ENCODE peak calls at places on chromosomes 5 and 9, in seven cellular contexts. One of them, this sample, is unnamed.

GRCh38 chr5:74530316-74530917 is 110.1 kb downstream of the ENC1 start:
- DNase-seq in cardiac fibroblast: peak; percentile 40
- DNase-seq in neural crest cell: no peak
- DNase-seq in cardiac muscle cell: peak; percentile 19
- DNase-seq in MCF 10A: no peak
- DNase-seq in keratinocyte: no peak
- DNase-seq in ovary: no peak
- DNase-seq in this sample: no peak

GRCh38 chr9:105976257-105976656 is 281.9 kb downstream of the TMEM38B start:
- DNase-seq in cardiac fibroblast: no peak
- DNase-seq in neural crest cell: no peak
- DNase-seq in cardiac muscle cell: no peak
- DNase-seq in MCF 10A: no peak
- DNase-seq in keratinocyte: no peak
- DNase-seq in ovary: no peak
- DNase-seq in this sample: no peak

GRCh38 chr5:170006016-170006415 is 25.7 kb upstream of the INSYN2B start:
- DNase-seq in cardiac fibroblast: peak; percentile 14
- DNase-seq in neural crest cell: no peak
- DNase-seq in cardiac muscle cell: no peak
- DNase-seq in MCF 10A: no peak
- DNase-seq in keratinocyte: no peak
- DNase-seq in ovary: no peak
- DNase-seq in this sample: no peak

GRCh38 chr5:97071101-97071500 is 71.3 kb downstream of the LIX1 start:
- DNase-seq in cardiac fibroblast: peak; percentile 47
- DNase-seq in neural crest cell: no peak
- DNase-seq in cardiac muscle cell: peak; percentile 51
- DNase-seq in MCF 10A: peak; percentile 70
- DNase-seq in keratinocyte: no peak
- DNase-seq in ovary: peak; percentile 11
- DNase-seq in this sample: no peak

GRCh38 chr5:26757941-26758340 is 280.4 kb downstream of the CDH9 start:
- DNase-seq in cardiac fibroblast: no peak
- DNase-seq in neural crest cell: no peak
- DNase-seq in cardiac muscle cell: no peak
- DNase-seq in MCF 10A: peak; percentile 18
- DNase-seq in keratinocyte: no peak
- DNase-seq in ovary: no peak
- DNase-seq in this sample: no peak

GRCh38 chr9:98168952-98169488 is 23.4 kb downstream of the CORO2A start:
- DNase-seq in cardiac fibroblast: peak; percentile 71
- DNase-seq in neural crest cell: peak; percentile 35
- DNase-seq in cardiac muscle cell: peak; percentile 79
- DNase-seq in MCF 10A: peak; percentile 31
- DNase-seq in keratinocyte: no peak
- DNase-seq in ovary: no peak
- DNase-seq in this sample: no peak

GRCh38 chr9:134891016-134891589 is 10.5 kb downstream of the FCN2 start:
- DNase-seq in cardiac fibroblast: no peak
- DNase-seq in neural crest cell: no peak
- DNase-seq in cardiac muscle cell: no peak
- DNase-seq in MCF 10A: no peak
- DNase-seq in keratinocyte: no peak
- DNase-seq in ovary: no peak
- DNase-seq in this sample: no peak

GRCh38 chr5:147887026-147887627 is 8.6 kb downstream of the SCGB3A2 start:
- DNase-seq in cardiac fibroblast: peak; percentile 46
- DNase-seq in neural crest cell: peak; percentile 4
- DNase-seq in cardiac muscle cell: peak; percentile 28
- DNase-seq in MCF 10A: peak; percentile 75
- DNase-seq in keratinocyte: no peak
- DNase-seq in ovary: no peak
- DNase-seq in this sample: no peak

GRCh38 chr9:103700558-103700957 is 393.6 kb upstream of the SMC2 start:
- DNase-seq in cardiac fibroblast: no peak
- DNase-seq in neural crest cell: no peak
- DNase-seq in cardiac muscle cell: peak; percentile 7
- DNase-seq in MCF 10A: no peak
- DNase-seq in keratinocyte: no peak
- DNase-seq in ovary: no peak
- DNase-seq in this sample: no peak

GRCh38 chr9:135267410-135267809 is 179.9 kb downstream of the OLFM1 start:
- DNase-seq in cardiac fibroblast: no peak
- DNase-seq in neural crest cell: no peak
- DNase-seq in cardiac muscle cell: no peak
- DNase-seq in MCF 10A: no peak
- DNase-seq in keratinocyte: no peak
- DNase-seq in ovary: no peak
- DNase-seq in this sample: no peak

GRCh38 chr5:128965011-128965637 is at the start of gene SLC27A6:
- DNase-seq in cardiac fibroblast: no peak
- DNase-seq in neural crest cell: peak; percentile 16
- DNase-seq in cardiac muscle cell: peak; percentile 10
- DNase-seq in MCF 10A: peak; percentile 68
- DNase-seq in keratinocyte: no peak
- DNase-seq in ovary: peak; percentile 15
- DNase-seq in this sample: peak; percentile 37

GRCh38 chr5:151381899-151382298 is 34.5 kb upstream of the SLC36A2 start:
- DNase-seq in cardiac fibroblast: no peak
- DNase-seq in neural crest cell: no peak
- DNase-seq in cardiac muscle cell: no peak
- DNase-seq in MCF 10A: no peak
- DNase-seq in keratinocyte: no peak
- DNase-seq in ovary: no peak
- DNase-seq in this sample: no peak

GRCh38 chr5:14723648-14724231 is 59.2 kb downstream of the OTULIN start:
- DNase-seq in cardiac fibroblast: no peak
- DNase-seq in neural crest cell: no peak
- DNase-seq in cardiac muscle cell: no peak
- DNase-seq in MCF 10A: no peak
- DNase-seq in keratinocyte: no peak
- DNase-seq in ovary: no peak
- DNase-seq in this sample: no peak

GRCh38 chr9:95150903-95151302 is 166.6 kb downstream of the FANCC start:
- DNase-seq in cardiac fibroblast: no peak
- DNase-seq in neural crest cell: no peak
- DNase-seq in cardiac muscle cell: no peak
- DNase-seq in MCF 10A: no peak
- DNase-seq in keratinocyte: no peak
- DNase-seq in ovary: no peak
- DNase-seq in this sample: no peak

GRCh38 chr5:27124590-27124989 is 86.2 kb upstream of the CDH9 start:
- DNase-seq in cardiac fibroblast: peak; percentile 49
- DNase-seq in neural crest cell: peak; percentile 25
- DNase-seq in cardiac muscle cell: peak; percentile 66
- DNase-seq in MCF 10A: peak; percentile 45
- DNase-seq in keratinocyte: no peak
- DNase-seq in ovary: no peak
- DNase-seq in this sample: no peak

GRCh38 chr5:151597749-151598148 is 6.6 kb upstream of the FAT2 start:
- DNase-seq in cardiac fibroblast: no peak
- DNase-seq in neural crest cell: no peak
- DNase-seq in cardiac muscle cell: no peak
- DNase-seq in MCF 10A: no peak
- DNase-seq in keratinocyte: no peak
- DNase-seq in ovary: no peak
- DNase-seq in this sample: no peak

GRCh38 chr5:150180241-150181027 is 9.4 kb upstream of the SLC6A7 start:
- DNase-seq in cardiac fibroblast: peak; percentile 91
- DNase-seq in neural crest cell: no peak
- DNase-seq in cardiac muscle cell: peak; percentile 72
- DNase-seq in MCF 10A: no peak
- DNase-seq in keratinocyte: no peak
- DNase-seq in ovary: no peak
- DNase-seq in this sample: no peak

GRCh38 chr9:93678199-93679019 is 102.0 kb downstream of the PHF2 start:
- DNase-seq in cardiac fibroblast: no peak
- DNase-seq in neural crest cell: no peak
- DNase-seq in cardiac muscle cell: no peak
- DNase-seq in MCF 10A: no peak
- DNase-seq in keratinocyte: no peak
- DNase-seq in ovary: peak; percentile 5
- DNase-seq in this sample: no peak

GRCh38 chr9:127142291-127142690 is 19.9 kb upstream of the ANGPTL2 start:
- DNase-seq in cardiac fibroblast: no peak
- DNase-seq in neural crest cell: no peak
- DNase-seq in cardiac muscle cell: no peak
- DNase-seq in MCF 10A: no peak
- DNase-seq in keratinocyte: no peak
- DNase-seq in ovary: peak; percentile 2
- DNase-seq in this sample: no peak

GRCh38 chr9:121284733-121285451 is 16.9 kb downstream of the GSN start:
- DNase-seq in cardiac fibroblast: no peak
- DNase-seq in neural crest cell: no peak
- DNase-seq in cardiac muscle cell: no peak
- DNase-seq in MCF 10A: no peak
- DNase-seq in keratinocyte: no peak
- DNase-seq in ovary: no peak
- DNase-seq in this sample: no peak

GRCh38 chr9:93329632-93330286 is 121.7 kb upstream of the FAM120A start:
- DNase-seq in cardiac fibroblast: no peak
- DNase-seq in neural crest cell: no peak
- DNase-seq in cardiac muscle cell: no peak
- DNase-seq in MCF 10A: no peak
- DNase-seq in keratinocyte: no peak
- DNase-seq in ovary: no peak
- DNase-seq in this sample: no peak

GRCh38 chr9:27473135-27473534 is 51.0 kb upstream of the IFNK start:
- DNase-seq in cardiac fibroblast: peak; percentile 5
- DNase-seq in neural crest cell: no peak
- DNase-seq in cardiac muscle cell: peak; percentile 13
- DNase-seq in MCF 10A: no peak
- DNase-seq in keratinocyte: no peak
- DNase-seq in ovary: peak; percentile 37
- DNase-seq in this sample: no peak

GRCh38 chr5:87674235-87674634 is 261.5 kb upstream of the CCNH start:
- DNase-seq in cardiac fibroblast: no peak
- DNase-seq in neural crest cell: no peak
- DNase-seq in cardiac muscle cell: no peak
- DNase-seq in MCF 10A: no peak
- DNase-seq in keratinocyte: no peak
- DNase-seq in ovary: no peak
- DNase-seq in this sample: no peak

GRCh38 chr9:127803507-127804352 is 1.0 kb downstream of the FPGS start:
- DNase-seq in cardiac fibroblast: peak; percentile 64
- DNase-seq in neural crest cell: no peak
- DNase-seq in cardiac muscle cell: peak; percentile 45
- DNase-seq in MCF 10A: peak; percentile 95
- DNase-seq in keratinocyte: peak; percentile 60
- DNase-seq in ovary: no peak
- DNase-seq in this sample: no peak

GRCh38 chr5:1666812-1667588 is 132.6 kb downstream of the MRPL36 start:
- DNase-seq in cardiac fibroblast: peak; percentile 30
- DNase-seq in neural crest cell: peak; percentile 95
- DNase-seq in cardiac muscle cell: peak; percentile 46
- DNase-seq in MCF 10A: no peak
- DNase-seq in keratinocyte: no peak
- DNase-seq in ovary: peak; percentile 44
- DNase-seq in this sample: peak; percentile 92

GRCh38 chr5:139670369-139671095 is 22.4 kb downstream of the CXXC5 start:
- DNase-seq in cardiac fibroblast: no peak
- DNase-seq in neural crest cell: no peak
- DNase-seq in cardiac muscle cell: no peak
- DNase-seq in MCF 10A: no peak
- DNase-seq in keratinocyte: no peak
- DNase-seq in ovary: no peak
- DNase-seq in this sample: no peak
- TF ChIP-seq CTCF in cardiac fibroblast: peak; percentile 22
- TF ChIP-seq CTCF in neural crest cell: no peak
- TF ChIP-seq CTCF in cardiac muscle cell: peak; percentile 47
- TF ChIP-seq CTCF in MCF 10A: peak; percentile 20
- TF ChIP-seq CTCF in keratinocyte: no peak
- TF ChIP-seq CTCF in ovary: no peak
- TF ChIP-seq CTCF in this sample: peak; percentile 28

GRCh38 chr9:12819436-12820185 is 44.8 kb downstream of the LURAP1L start:
- DNase-seq in cardiac fibroblast: no peak
- DNase-seq in neural crest cell: no peak
- DNase-seq in cardiac muscle cell: no peak
- DNase-seq in MCF 10A: peak; percentile 43
- DNase-seq in keratinocyte: no peak
- DNase-seq in ovary: no peak
- DNase-seq in this sample: no peak
- TF ChIP-seq CTCF in cardiac fibroblast: peak; percentile 50
- TF ChIP-seq CTCF in neural crest cell: peak; percentile 57
- TF ChIP-seq CTCF in cardiac muscle cell: peak; percentile 21
- TF ChIP-seq CTCF in MCF 10A: peak; percentile 32
- TF ChIP-seq CTCF in keratinocyte: peak; percentile 49
- TF ChIP-seq CTCF in ovary: no peak
- TF ChIP-seq CTCF in this sample: peak; percentile 39

GRCh38 chr9:114316605-114317230 is 6.2 kb upstream of the ORM1 start:
- DNase-seq in cardiac fibroblast: no peak
- DNase-seq in neural crest cell: no peak
- DNase-seq in cardiac muscle cell: no peak
- DNase-seq in MCF 10A: no peak
- DNase-seq in keratinocyte: no peak
- DNase-seq in ovary: peak; percentile 4
- DNase-seq in this sample: no peak
- TF ChIP-seq CTCF in cardiac fibroblast: no peak
- TF ChIP-seq CTCF in neural crest cell: no peak
- TF ChIP-seq CTCF in cardiac muscle cell: no peak
- TF ChIP-seq CTCF in MCF 10A: no peak
- TF ChIP-seq CTCF in keratinocyte: no peak
- TF ChIP-seq CTCF in ovary: no peak
- TF ChIP-seq CTCF in this sample: no peak

GRCh38 chr5:172008689-172009141 is 2.3 kb upstream of the FBXW11 start:
- DNase-seq in cardiac fibroblast: peak; percentile 73
- DNase-seq in neural crest cell: no peak
- DNase-seq in cardiac muscle cell: peak; percentile 80
- DNase-seq in MCF 10A: peak; percentile 72
- DNase-seq in keratinocyte: no peak
- DNase-seq in ovary: no peak
- DNase-seq in this sample: no peak

GRCh38 chr5:172007153-172007794 is 836 bp upstream of the FBXW11 start:
- DNase-seq in cardiac fibroblast: peak; percentile 19
- DNase-seq in neural crest cell: no peak
- DNase-seq in cardiac muscle cell: peak; percentile 31
- DNase-seq in MCF 10A: no peak
- DNase-seq in keratinocyte: no peak
- DNase-seq in ovary: no peak
- DNase-seq in this sample: no peak

GRCh38 chr5:172007795-172008465 is 1.5 kb upstream of the FBXW11 start:
- DNase-seq in cardiac fibroblast: peak; percentile 71
- DNase-seq in neural crest cell: no peak
- DNase-seq in cardiac muscle cell: peak; percentile 88
- DNase-seq in MCF 10A: peak; percentile 54
- DNase-seq in keratinocyte: no peak
- DNase-seq in ovary: no peak
- DNase-seq in this sample: no peak

GRCh38 chr5:172009536-172010270 is 3.3 kb upstream of the FBXW11 start:
- DNase-seq in cardiac fibroblast: peak; percentile 18
- DNase-seq in neural crest cell: no peak
- DNase-seq in cardiac muscle cell: peak; percentile 45
- DNase-seq in MCF 10A: no peak
- DNase-seq in keratinocyte: no peak
- DNase-seq in ovary: no peak
- DNase-seq in this sample: no peak

DNA sequence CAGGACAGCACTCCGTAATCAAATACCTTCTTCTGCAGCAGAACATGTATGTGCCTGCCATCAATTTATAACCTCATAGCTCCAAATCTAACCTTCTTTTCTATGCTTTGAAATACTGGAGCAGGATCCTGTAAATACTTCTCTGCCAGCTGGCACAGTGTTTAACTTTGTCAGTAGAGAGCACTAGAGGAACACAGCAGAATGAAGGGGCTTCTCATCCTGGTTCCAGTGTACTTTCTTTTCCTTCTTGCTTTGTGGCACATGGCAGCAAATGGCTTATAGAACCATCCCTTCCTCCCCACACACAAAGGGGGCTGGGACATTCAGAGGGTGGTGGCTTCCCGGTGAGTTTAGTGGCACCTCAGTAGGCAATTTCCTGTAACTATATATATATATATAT is 3.8 kb upstream of the FBXW11 start:
- DNase-seq in cardiac fibroblast: peak; percentile 77
- DNase-seq in neural crest cell: no peak
- DNase-seq in cardiac muscle cell: peak; percentile 79
- DNase-seq in MCF 10A: peak; percentile 37
- DNase-seq in keratinocyte: no peak
- DNase-seq in ovary: no peak
- DNase-seq in this sample: no peak
- TF ChIP-seq CTCF in cardiac fibroblast: no peak
- TF ChIP-seq CTCF in neural crest cell: no peak
- TF ChIP-seq CTCF in cardiac muscle cell: peak; percentile 49
- TF ChIP-seq CTCF in MCF 10A: no peak
- TF ChIP-seq CTCF in keratinocyte: peak; percentile 44
- TF ChIP-seq CTCF in ovary: no peak
- TF ChIP-seq CTCF in this sample: no peak

This sample was measured in progenitor cell of endocrine pancreas.